ENCODE peak calls at places on chromosomes 6 and 20, in four cellular contexts. Z, S, V and F are unnamed samples.

GRCh38 chr20:50230184-50230583 is 39.6 kb downstream of the CEBPB start:
- DNase-seq in Z (no peak), S (no peak), V (no peak), F (no peak)

GRCh38 chr6:43682724-43683429 is 4.7 kb downstream of the MRPS18A start:
- DNase-seq in Z (no peak), S (no peak), V (no peak), F (no peak)

GRCh38 chr6:35804996-35805736 is at the start of gene LHFPL5:
- DNase-seq in Z (peak), S (peak), V (no peak), F (peak)

GRCh38 chr6:108961985-108962384 is 113.8 kb downstream of the ARMC2 start:
- DNase-seq in Z (no peak), S (no peak), V (no peak), F (no peak)

GRCh38 chr6:40342674-40343230 is 244.4 kb downstream of the LRFN2 start:
- DNase-seq in Z (no peak), S (no peak), V (no peak), F (no peak)

GRCh38 chr20:24277196-24277595 is 192.2 kb upstream of the SYNDIG1 start:
- DNase-seq in Z (no peak), S (no peak), V (no peak), F (no peak)

GRCh38 chr20:44028868-44029847 is 114.5 kb downstream of the TOX2 start:
- DNase-seq in Z (no peak), S (no peak), V (peak), F (no peak)

GRCh38 chr6:46128476-46128875 is 1.3 kb upstream of the ENPP4 start:
- DNase-seq in Z (no peak), S (no peak), V (no peak), F (peak)

GRCh38 chr20:33373735-33374605 is 27.3 kb downstream of the CDK5RAP1 start:
- DNase-seq in Z (no peak), S (no peak), V (no peak), F (no peak)

GRCh38 chr20:48215536-48215935 is 430.3 kb upstream of the SULF2 start:
- DNase-seq in Z (no peak), S (no peak), V (no peak), F (no peak)

GRCh38 chr6:159312204-159312603 is 143.0 kb downstream of the FNDC1 start:
- DNase-seq in Z (no peak), S (no peak), V (no peak), F (no peak)

GRCh38 chr6:122472022-122472340 is 374 bp upstream of the SERINC1 start:
- DNase-seq in Z (no peak), S (no peak), V (no peak), F (no peak)

GRCh38 chr6:13923527-13924145 is 1.1 kb upstream of the RNF182 start:
- DNase-seq in Z (peak), S (no peak), V (no peak), F (no peak)

GRCh38 chr6:42970859-42971612 is 7.9 kb downstream of the PEX6 start:
- DNase-seq in Z (peak), S (no peak), V (no peak), F (no peak)

GRCh38 chr6:37922563-37922962 is 103.0 kb downstream of the ZFAND3 start:
- DNase-seq in Z (no peak), S (no peak), V (no peak), F (no peak)

GRCh38 chr6:1201547-1202200 is 110.2 kb upstream of the FOXQ1 start:
- DNase-seq in Z (no peak), S (no peak), V (no peak), F (no peak)

GRCh38 chr6:21840428-21840827 is 246.9 kb downstream of the SOX4 start:
- DNase-seq in Z (no peak), S (no peak), V (no peak), F (no peak)

GRCh38 chr6:92577077-92577719 is 842.2 kb downstream of the EPHA7 start:
- DNase-seq in Z (no peak), S (no peak), V (no peak), F (no peak)

GRCh38 chr20:24382775-24383174 is 86.7 kb upstream of the SYNDIG1 start:
- DNase-seq in Z (no peak), S (no peak), V (no peak), F (no peak)

GRCh38 chr6:157158897-157159296 is 164.4 kb downstream of the TMEM242 start:
- DNase-seq in Z (no peak), S (no peak), V (no peak), F (no peak)

GRCh38 chr20:1331801-1332453 is 3.0 kb upstream of the SDCBP2 start:
- DNase-seq in Z (no peak), S (no peak), V (no peak), F (no peak)

GRCh38 chr20:63969851-63970713 is at the start of gene ZNF512B:
- DNase-seq in Z (peak), S (peak), V (no peak), F (peak)

GRCh38 chr6:119676971-119677370 is 327.4 kb upstream of the MAN1A1 start:
- DNase-seq in Z (no peak), S (no peak), V (no peak), F (no peak)
- TF ChIP-seq SPI1 in Z (no peak), S (no peak), V (no peak), F (no peak)

GRCh38 chr20:36093025-36093803 is 61.3 kb upstream of the EPB41L1 start:
- DNase-seq in Z (no peak), S (no peak), V (no peak), F (peak)
- TF ChIP-seq SPI1 in Z (no peak), S (no peak), V (no peak), F (no peak)

GRCh38 chr6:33744895-33745546 is 1.7 kb downstream of the IP6K3 start:
- DNase-seq in Z (no peak), S (no peak), V (no peak), F (no peak)

GRCh38 chr6:33746651-33747100 is at the start of gene IP6K3:
- DNase-seq in Z (no peak), S (no peak), V (no peak), F (no peak)

GRCh38 chr6:33747823-33748222 is 1.1 kb upstream of the IP6K3 start:
- DNase-seq in Z (no peak), S (no peak), V (no peak), F (no peak)

GRCh38 chr6:33745558-33745957 is 1.1 kb downstream of the IP6K3 start:
- DNase-seq in Z (no peak), S (no peak), V (no peak), F (no peak)

DNA sequence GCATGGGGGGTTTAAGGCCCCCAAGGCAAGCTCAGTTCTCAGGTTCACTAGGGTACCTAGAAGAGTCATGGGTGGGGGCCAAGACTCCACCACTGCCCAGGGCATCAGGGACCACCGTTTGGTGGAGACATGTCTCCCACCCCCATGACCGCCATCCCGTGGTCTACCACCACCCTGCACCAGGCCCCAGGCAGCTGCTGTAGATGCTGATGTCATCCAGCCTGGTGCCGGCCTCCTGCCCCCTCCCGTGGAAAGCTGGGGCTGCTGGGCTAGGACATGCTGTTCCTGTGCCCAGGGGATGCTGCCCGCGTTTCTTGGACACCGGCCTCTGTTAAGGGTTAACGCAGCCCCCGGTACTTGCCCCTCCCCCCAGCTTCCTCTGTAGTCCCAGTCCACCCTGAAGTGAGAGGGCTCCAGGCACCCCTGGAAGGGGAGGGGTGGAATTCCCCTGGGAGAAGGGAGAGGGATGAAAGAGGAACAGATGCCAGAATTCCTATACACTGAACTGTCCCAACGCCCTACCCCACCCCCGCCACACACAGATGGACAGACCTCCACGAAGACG is 587 bp downstream of the IP6K3 start:
- DNase-seq in Z (no peak), S (no peak), V (no peak), F (no peak)
- TF ChIP-seq SPI1 in Z (no peak), S (no peak), V (no peak), F (no peak)

GRCh38 chr6:9628819-9629218 is 786.1 kb downstream of the TFAP2A start:
- DNase-seq in Z (no peak), S (no peak), V (no peak), F (peak)
- TF ChIP-seq SPI1 in Z (no peak), S (no peak), V (no peak), F (no peak)

GRCh38 chr20:8050117-8050837 is 30.7 kb upstream of the TMX4 start:
- DNase-seq in Z (no peak), S (no peak), V (no peak), F (no peak)
- TF ChIP-seq SPI1 in Z (no peak), S (no peak), V (no peak), F (no peak)